ENCODE peak calls at places on chromosome 21, in eight cellular contexts. O, V, C, R, U, X, H and J are unnamed samples.

GRCh38 chr21:29343517-29343916 is 44.8 kb downstream of the BACH1 start:
- DNase-seq in O (no peak), V (no peak), C (no peak), R (no peak), U (no peak), X (no peak), H (no peak), J (no peak)

GRCh38 chr21:41768371-41769042 is 1.7 kb upstream of the RIPK4 start:
- DNase-seq in O (no peak), V (no peak), C (no peak), R (no peak), U (peak; percentile 84), X (no peak), H (no peak), J (no peak)

GRCh38 chr21:25234857-25235801 is 372.2 kb downstream of the MRPL39 start:
- DNase-seq in O (no peak), V (no peak), C (no peak), R (no peak), U (no peak), X (no peak), H (no peak), J (no peak)

GRCh38 chr21:43208561-43209332 is 39.9 kb downstream of the CRYAA start:
- DNase-seq in O (peak; percentile 9), V (peak; percentile 54), C (no peak), R (peak; percentile 5), U (no peak), X (no peak), H (no peak), J (peak; percentile 35)

GRCh38 chr21:42406201-42406601 is 2.5 kb downstream of the UBASH3A start:
- DNase-seq in O (no peak), V (peak; percentile 72), C (no peak), R (no peak), U (peak; percentile 20), X (no peak), H (no peak), J (no peak)

GRCh38 chr21:37565530-37566223 is 199.1 kb downstream of the DYRK1A start:
- DNase-seq in O (no peak), V (no peak), C (no peak), R (no peak), U (no peak), X (no peak), H (peak; percentile 90), J (no peak)

GRCh38 chr21:37509802-37510393 is 143.3 kb downstream of the DYRK1A start:
- DNase-seq in O (no peak), V (no peak), C (peak; percentile 35), R (no peak), U (no peak), X (no peak), H (no peak), J (no peak)

GRCh38 chr21:19853061-19853460 is 1145.1 kb upstream of the NCAM2 start:
- DNase-seq in O (no peak), V (peak; percentile 72), C (no peak), R (no peak), U (no peak), X (no peak), H (no peak), J (no peak)

GRCh38 chr21:37575536-37576083 is 209.0 kb downstream of the DYRK1A start:
- DNase-seq in O (no peak), V (no peak), C (no peak), R (no peak), U (no peak), X (no peak), H (no peak), J (no peak)

GRCh38 chr21:37711294-37711844 is 204.9 kb downstream of the KCNJ6 start:
- DNase-seq in O (no peak), V (no peak), C (no peak), R (no peak), U (no peak), X (no peak), H (no peak), J (no peak)

GRCh38 chr21:46660505-46660904 is 25.0 kb downstream of the PRMT2 start:
- DNase-seq in O (no peak), V (no peak), C (no peak), R (no peak), U (no peak), X (no peak), H (no peak), J (no peak)

GRCh38 chr21:25080706-25081495 is 526.4 kb downstream of the MRPL39 start:
- DNase-seq in O (no peak), V (no peak), C (no peak), R (no peak), U (no peak), X (no peak), H (no peak), J (no peak)

GRCh38 chr21:41501919-41502318 is 6.0 kb downstream of the TMPRSS2 start:
- DNase-seq in O (no peak), V (no peak), C (no peak), R (no peak), U (no peak), X (no peak), H (no peak), J (peak; percentile 28)

GRCh38 chr21:42617476-42617875 is 35.9 kb upstream of the PDE9A start:
- DNase-seq in O (no peak), V (peak; percentile 73), C (no peak), R (no peak), U (no peak), X (no peak), H (no peak), J (no peak)

GRCh38 chr21:33762798-33763572 is 120.7 kb downstream of the ITSN1 start:
- DNase-seq in O (no peak), V (no peak), C (no peak), R (no peak), U (no peak), X (no peak), H (no peak), J (no peak)

GRCh38 chr21:21415741-21416140 is 417.5 kb downstream of the NCAM2 start:
- DNase-seq in O (no peak), V (no peak), C (no peak), R (no peak), U (no peak), X (no peak), H (no peak), J (no peak)

GRCh38 chr21:46064870-46065214 is 33.1 kb upstream of the COL6A2 start:
- DNase-seq in O (no peak), V (no peak), C (no peak), R (no peak), U (no peak), X (no peak), H (peak; percentile 82), J (no peak)

DNA sequence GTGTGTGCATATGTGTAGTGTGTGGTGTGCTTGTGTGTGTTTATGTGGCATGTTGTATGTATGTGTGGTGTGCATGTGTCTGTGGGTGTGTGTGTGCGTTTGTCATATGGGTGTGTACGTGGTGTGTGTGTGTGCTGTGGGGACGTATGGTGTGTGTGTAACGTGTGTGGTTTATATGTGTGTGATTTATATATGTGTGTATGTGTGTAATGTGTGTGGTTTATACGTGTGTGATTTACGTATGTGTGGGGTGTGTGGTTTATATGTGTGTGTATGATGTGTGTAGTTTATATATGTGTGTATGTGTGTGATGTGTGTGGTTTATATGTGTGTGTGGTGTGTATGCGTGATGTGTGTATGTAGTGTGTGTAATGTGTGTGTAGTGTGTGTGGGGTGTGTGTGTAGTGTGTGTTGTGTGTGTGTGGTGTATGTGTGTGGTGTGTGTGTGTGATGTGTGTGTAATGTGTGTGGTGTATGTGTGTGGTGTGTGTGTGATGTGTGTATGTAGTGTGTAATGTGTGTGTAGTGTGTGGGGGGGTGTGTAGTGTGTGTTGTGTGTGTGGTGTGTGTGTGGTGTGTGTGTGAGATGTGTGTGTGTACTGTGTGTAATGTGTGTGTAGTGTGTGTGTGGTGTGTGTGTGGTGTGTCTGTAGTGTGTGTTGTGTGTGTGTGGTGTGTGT is 32.3 kb upstream of the ADARB1 start:
- DNase-seq in O (no peak), V (no peak), C (no peak), R (no peak), U (no peak), X (no peak), H (no peak), J (no peak)
- TF ChIP-seq POLR2A in O (no peak), V (no peak), C (no peak), R (no peak), U (no peak), X (no peak), H (no peak), J (no peak)

DNA sequence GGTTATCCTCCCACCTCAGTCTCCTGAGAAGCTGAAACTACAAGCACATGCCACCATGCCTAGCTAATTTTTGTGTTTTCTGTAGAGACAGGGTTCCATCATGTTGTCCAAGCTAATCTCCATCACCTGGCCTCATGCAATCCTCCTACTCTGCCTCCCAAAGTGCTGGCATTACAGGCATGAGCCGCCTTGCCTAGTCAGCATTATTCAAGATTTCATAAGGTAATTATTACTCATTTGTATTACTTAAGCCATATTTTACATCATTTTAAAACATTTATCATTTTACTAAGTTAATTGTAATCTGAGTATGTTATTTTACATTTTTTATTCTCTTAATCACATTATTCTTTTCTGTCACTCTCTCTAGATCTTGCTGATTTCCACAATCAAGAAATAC is 1575.6 kb downstream of the NCAM2 start:
- DNase-seq in O (no peak), V (no peak), C (no peak), R (no peak), U (no peak), X (no peak), H (no peak), J (no peak)
- H3K9me3 ChIP-seq in O (no peaks in the 10 kb centered on the region), V (no peaks in the 10 kb centered on the region), C (no peaks in the 10 kb centered on the region), R (no peaks in the 10 kb centered on the region), U (no peaks in the 10 kb centered on the region), X (no peaks in the 10 kb centered on the region), H (no peaks in the 10 kb centered on the region), J (no peaks in the 10 kb centered on the region)

DNA sequence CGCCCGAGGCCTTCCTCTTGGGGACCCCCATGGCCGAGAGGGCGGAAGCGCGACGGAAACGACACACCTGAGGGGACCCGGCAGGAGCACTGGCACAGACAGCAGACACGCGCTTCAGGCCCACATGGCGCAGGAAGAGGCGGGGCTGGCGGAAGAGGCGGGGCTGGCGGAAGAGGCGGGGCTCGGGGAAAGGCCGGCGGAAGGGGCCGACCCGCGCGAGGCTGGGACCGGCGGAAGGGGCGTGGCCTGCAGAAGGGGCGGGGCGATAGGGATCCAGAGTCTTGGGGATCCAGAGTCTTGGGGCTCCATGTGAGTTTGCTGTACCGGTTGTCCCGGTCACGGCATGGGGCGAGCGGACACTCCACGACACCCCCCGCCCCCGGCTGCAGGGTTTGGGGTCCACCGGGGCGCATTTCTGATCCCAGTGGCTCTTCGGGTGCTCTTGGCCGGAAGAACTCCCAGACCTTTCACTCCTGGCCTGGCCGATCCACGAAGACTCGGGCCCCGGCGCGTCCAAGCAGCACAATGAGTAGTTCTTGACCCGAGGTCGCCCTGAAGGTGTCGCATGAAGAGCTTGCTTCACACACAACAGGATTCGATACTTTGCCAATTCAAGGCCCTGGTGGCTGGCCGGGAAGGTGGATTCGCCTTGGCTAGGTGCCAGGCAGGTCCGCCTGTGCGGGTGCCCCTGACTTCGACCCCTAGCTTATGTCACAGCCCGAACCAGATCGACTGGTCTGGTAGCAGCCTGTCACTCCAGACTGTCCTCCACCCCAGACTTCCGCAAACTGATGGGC is at the start of gene URB1:
- DNase-seq in O (peak; percentile 86), V (peak; percentile 98), C (peak; percentile 98), R (peak; percentile 96), U (peak; percentile 95), X (peak; percentile 43), H (peak; percentile 96), J (peak; percentile 86)
- TF ChIP-seq POLR2A in O (peak; percentile 56), V (no peak), C (peak; percentile 97), R (peak; percentile 77), U (peak; percentile 79), X (peak; percentile 70), H (peak; percentile 40), J (peak; percentile 66)

DNA sequence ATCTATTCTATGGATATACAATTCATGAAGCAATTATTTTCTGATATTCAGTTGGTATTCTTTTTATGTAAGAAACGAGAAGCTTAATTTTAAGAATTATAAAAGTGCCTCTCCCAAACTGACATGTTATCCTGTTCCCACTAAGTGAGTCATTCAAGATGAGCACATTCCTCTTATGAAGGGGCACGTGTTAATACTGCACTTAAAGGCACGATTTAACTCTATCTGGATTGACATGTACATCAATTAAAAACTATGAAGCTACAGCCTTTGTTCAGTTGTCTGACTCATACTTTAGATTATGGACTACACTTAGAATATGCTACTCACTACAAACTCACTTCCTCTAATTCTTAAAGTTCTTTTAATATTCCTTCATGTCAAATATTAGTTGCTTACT is 111.6 kb downstream of the CYYR1 start:
- DNase-seq in O (no peak), V (no peak), C (no peak), R (no peak), U (no peak), X (no peak), H (no peak), J (no peak)
- H3K9me3 ChIP-seq in O (no peaks in the 10 kb centered on the region), V (no peaks in the 10 kb centered on the region), C (peaks cover 4% of the 10 kb centered on the region), R (no peaks in the 10 kb centered on the region), U (no peaks in the 10 kb centered on the region), X (no peaks in the 10 kb centered on the region), H (no peaks in the 10 kb centered on the region), J (no peaks in the 10 kb centered on the region)